ENCODE peak calls at places on chromosomes 4 and X, in four cellular contexts. One of them, this sample, is unnamed.

GRCh38 chrX:27321632-27322031 is 141.5 kb downstream of the PPP4R3C start:
- DNase-seq in GM06990: no peak
- DNase-seq in kidney: no peak
- DNase-seq in dorsolateral prefrontal cortex: no peak
- DNase-seq in this sample: no peak

GRCh38 chr4:174427562-174428140 is 94.6 kb downstream of the HPGD start:
- DNase-seq in dorsolateral prefrontal cortex: no peak
- DNase-seq in kidney: no peak
- DNase-seq in GM06990: no peak
- DNase-seq in this sample: no peak

GRCh38 chr4:176383273-176384077 is 63.7 kb downstream of the SPCS3 start:
- DNase-seq in GM06990: no peak
- DNase-seq in dorsolateral prefrontal cortex: no peak
- DNase-seq in kidney: no peak
- DNase-seq in this sample: no peak

GRCh38 chr4:174707277-174707676 is 121.8 kb downstream of the GLRA3 start:
- DNase-seq in dorsolateral prefrontal cortex: no peak
- DNase-seq in GM06990: no peak
- DNase-seq in kidney: no peak
- DNase-seq in this sample: no peak

GRCh38 chr4:146132445-146132844 is 43.1 kb upstream of the LSM6 start:
- DNase-seq in kidney: no peak
- DNase-seq in GM06990: peak
- DNase-seq in dorsolateral prefrontal cortex: no peak
- DNase-seq in this sample: no peak

GRCh38 chr4:5890063-5890727 is 2.7 kb downstream of the CRMP1 start:
- DNase-seq in dorsolateral prefrontal cortex: peak
- DNase-seq in kidney: no peak
- DNase-seq in GM06990: no peak
- DNase-seq in this sample: no peak

GRCh38 chrX:134753185-134754008 is 95.1 kb upstream of the PLAC1 start:
- DNase-seq in GM06990: no peak
- DNase-seq in dorsolateral prefrontal cortex: no peak
- DNase-seq in kidney: no peak
- DNase-seq in this sample: no peak

GRCh38 chrX:109373468-109373867 is 108.4 kb downstream of the GUCY2F start:
- DNase-seq in dorsolateral prefrontal cortex: no peak
- DNase-seq in kidney: no peak
- DNase-seq in GM06990: no peak
- DNase-seq in this sample: no peak

GRCh38 chr4:153792007-153792892 is 3.4 kb upstream of the SFRP2 start:
- DNase-seq in dorsolateral prefrontal cortex: peak
- DNase-seq in GM06990: peak
- DNase-seq in kidney: peak
- DNase-seq in this sample: peak

GRCh38 chrX:72460715-72461114 is 111.9 kb downstream of the HDAC8 start:
- DNase-seq in GM06990: no peak
- DNase-seq in dorsolateral prefrontal cortex: no peak
- DNase-seq in kidney: no peak
- DNase-seq in this sample: no peak

GRCh38 chrX:150770623-150771022 is 77.4 kb downstream of the MTMR1 start:
- DNase-seq in GM06990: no peak
- DNase-seq in dorsolateral prefrontal cortex: no peak
- DNase-seq in kidney: peak
- DNase-seq in this sample: no peak

GRCh38 chr4:128847074-128847724 is 37.7 kb downstream of the JADE1 start:
- DNase-seq in dorsolateral prefrontal cortex: no peak
- DNase-seq in kidney: no peak
- DNase-seq in GM06990: no peak
- DNase-seq in this sample: no peak

GRCh38 chr4:140726776-140727500 is 29.2 kb downstream of the TBC1D9 start:
- DNase-seq in GM06990: no peak
- DNase-seq in dorsolateral prefrontal cortex: no peak
- DNase-seq in kidney: no peak
- DNase-seq in this sample: no peak

GRCh38 chr4:55125087-55125721 is at the start of gene KDR:
- DNase-seq in dorsolateral prefrontal cortex: peak
- DNase-seq in GM06990: peak
- DNase-seq in kidney: peak
- DNase-seq in this sample: no peak

GRCh38 chr4:2570551-2571222 is 34.2 kb downstream of the FAM193A start:
- DNase-seq in GM06990: peak
- DNase-seq in kidney: peak
- DNase-seq in dorsolateral prefrontal cortex: no peak
- DNase-seq in this sample: no peak